ENCODE peak calls at places on chromosomes 5 and 9, in four cellular contexts. One of them, this sample, is unnamed.
A peak's percentile ranks its signal among the peaks of the same experiment; 100 is the strongest.

GRCh38 chr9:112546149-112547012 is 59.8 kb downstream of the KIAA1958 start:
- DNase-seq in HT-29: no peak
- DNase-seq in activated T-cell treated with anti-CD3 and anti-CD28 coated beads for 1 hour: no peak
- DNase-seq in NT2/D1: no peak
- DNase-seq in this sample: peak; percentile 41

GRCh38 chr9:33437898-33438297 is 9.5 kb downstream of the AQP3 start:
- DNase-seq in NT2/D1: no peak
- DNase-seq in activated T-cell treated with anti-CD3 and anti-CD28 coated beads for 1 hour: no peak
- DNase-seq in HT-29: no peak
- DNase-seq in this sample: no peak

GRCh38 chr9:128088253-128088945 is 20.4 kb downstream of the SLC25A25 start:
- DNase-seq in HT-29: no peak
- DNase-seq in NT2/D1: no peak
- DNase-seq in activated T-cell treated with anti-CD3 and anti-CD28 coated beads for 1 hour: no peak
- DNase-seq in this sample: no peak

GRCh38 chr5:44927335-44927734 is 118.6 kb downstream of the MRPS30 start:
- DNase-seq in activated T-cell treated with anti-CD3 and anti-CD28 coated beads for 1 hour: no peak
- DNase-seq in HT-29: no peak
- DNase-seq in NT2/D1: no peak
- DNase-seq in this sample: no peak

GRCh38 chr5:132458651-132459030 is 31.9 kb downstream of the IRF1 start:
- DNase-seq in NT2/D1: no peak
- DNase-seq in HT-29: peak; percentile 40
- DNase-seq in activated T-cell treated with anti-CD3 and anti-CD28 coated beads for 1 hour: no peak
- DNase-seq in this sample: no peak

GRCh38 chr9:102405218-102405867 is 589.8 kb upstream of the CYLC2 start:
- DNase-seq in NT2/D1: no peak
- DNase-seq in HT-29: no peak
- DNase-seq in activated T-cell treated with anti-CD3 and anti-CD28 coated beads for 1 hour: no peak
- DNase-seq in this sample: no peak

GRCh38 chr5:74665823-74666222 is 19.2 kb upstream of the HEXB start:
- DNase-seq in NT2/D1: no peak
- DNase-seq in HT-29: no peak
- DNase-seq in activated T-cell treated with anti-CD3 and anti-CD28 coated beads for 1 hour: no peak
- DNase-seq in this sample: no peak

GRCh38 chr5:95382843-95383242 is 8.3 kb upstream of the FAM81B start:
- DNase-seq in HT-29: no peak
- DNase-seq in activated T-cell treated with anti-CD3 and anti-CD28 coated beads for 1 hour: no peak
- DNase-seq in NT2/D1: no peak
- DNase-seq in this sample: no peak

GRCh38 chr5:39062530-39062929 is 11.7 kb downstream of the RICTOR start:
- DNase-seq in NT2/D1: no peak
- DNase-seq in HT-29: no peak
- DNase-seq in activated T-cell treated with anti-CD3 and anti-CD28 coated beads for 1 hour: no peak
- DNase-seq in this sample: no peak

GRCh38 chr5:166581827-166582226 is 1709.6 kb upstream of the WWC1 start:
- DNase-seq in HT-29: no peak
- DNase-seq in NT2/D1: no peak
- DNase-seq in activated T-cell treated with anti-CD3 and anti-CD28 coated beads for 1 hour: no peak
- DNase-seq in this sample: no peak

GRCh38 chr5:38519476-38519875 is 37.0 kb downstream of the LIFR start:
- DNase-seq in activated T-cell treated with anti-CD3 and anti-CD28 coated beads for 1 hour: no peak
- DNase-seq in NT2/D1: no peak
- DNase-seq in HT-29: no peak
- DNase-seq in this sample: no peak

GRCh38 chr9:119167267-119167666 is 202.0 kb downstream of the BRINP1 start:
- DNase-seq in NT2/D1: no peak
- DNase-seq in activated T-cell treated with anti-CD3 and anti-CD28 coated beads for 1 hour: no peak
- DNase-seq in HT-29: no peak
- DNase-seq in this sample: no peak

GRCh38 chr9:69474821-69475220 is 149.8 kb downstream of the ENTREP1 start:
- DNase-seq in NT2/D1: no peak
- DNase-seq in activated T-cell treated with anti-CD3 and anti-CD28 coated beads for 1 hour: no peak
- DNase-seq in HT-29: no peak
- DNase-seq in this sample: no peak

GRCh38 chr5:15807861-15808260 is 307.9 kb downstream of the FBXL7 start:
- DNase-seq in NT2/D1: no peak
- DNase-seq in activated T-cell treated with anti-CD3 and anti-CD28 coated beads for 1 hour: no peak
- DNase-seq in HT-29: no peak
- DNase-seq in this sample: no peak

GRCh38 chr9:128626181-128626580 is 30.5 kb downstream of the DYNC2I2 start:
- DNase-seq in activated T-cell treated with anti-CD3 and anti-CD28 coated beads for 1 hour: no peak
- DNase-seq in NT2/D1: no peak
- DNase-seq in HT-29: no peak
- DNase-seq in this sample: no peak

GRCh38 chr9:100309992-100310391 is 42.8 kb downstream of the TEX10 start:
- DNase-seq in NT2/D1: no peak
- DNase-seq in activated T-cell treated with anti-CD3 and anti-CD28 coated beads for 1 hour: no peak
- DNase-seq in HT-29: no peak
- DNase-seq in this sample: no peak

GRCh38 chr9:71001780-71002386 is 119.5 kb downstream of the TRPM3 start:
- DNase-seq in NT2/D1: peak; percentile 32
- DNase-seq in HT-29: peak; percentile 62
- DNase-seq in activated T-cell treated with anti-CD3 and anti-CD28 coated beads for 1 hour: no peak
- DNase-seq in this sample: peak; percentile 70

GRCh38 chr9:16182784-16183183 is 629.9 kb downstream of the CCDC171 start:
- DNase-seq in HT-29: no peak
- DNase-seq in activated T-cell treated with anti-CD3 and anti-CD28 coated beads for 1 hour: no peak
- DNase-seq in NT2/D1: no peak
- DNase-seq in this sample: no peak

GRCh38 chr9:115202960-115203751 is 85.2 kb upstream of the TNC start:
- DNase-seq in activated T-cell treated with anti-CD3 and anti-CD28 coated beads for 1 hour: no peak
- DNase-seq in HT-29: no peak
- DNase-seq in NT2/D1: no peak
- DNase-seq in this sample: no peak

GRCh38 chr9:132584616-132585560 is 2.5 kb downstream of the BARHL1 start:
- DNase-seq in HT-29: no peak
- DNase-seq in activated T-cell treated with anti-CD3 and anti-CD28 coated beads for 1 hour: no peak
- DNase-seq in NT2/D1: no peak
- DNase-seq in this sample: no peak

GRCh38 chr9:4048441-4048840 is 251.4 kb downstream of the GLIS3 start:
- DNase-seq in HT-29: peak; percentile 23
- DNase-seq in NT2/D1: no peak
- DNase-seq in activated T-cell treated with anti-CD3 and anti-CD28 coated beads for 1 hour: no peak
- DNase-seq in this sample: no peak

GRCh38 chr5:52727568-52727967 is 60.1 kb upstream of the ITGA1 start:
- DNase-seq in HT-29: peak; percentile 78
- DNase-seq in NT2/D1: no peak
- DNase-seq in activated T-cell treated with anti-CD3 and anti-CD28 coated beads for 1 hour: no peak
- DNase-seq in this sample: no peak

GRCh38 chr9:79584655-79584982 is 12.9 kb downstream of the TLE4 start:
- DNase-seq in HT-29: no peak
- DNase-seq in NT2/D1: no peak
- DNase-seq in activated T-cell treated with anti-CD3 and anti-CD28 coated beads for 1 hour: no peak
- DNase-seq in this sample: no peak

GRCh38 chr5:53871050-53871449 is 310.6 kb downstream of the NDUFS4 start:
- DNase-seq in activated T-cell treated with anti-CD3 and anti-CD28 coated beads for 1 hour: no peak
- DNase-seq in HT-29: peak; percentile 46
- DNase-seq in NT2/D1: no peak
- DNase-seq in this sample: no peak

GRCh38 chr5:65892801-65893200 is 33.6 kb upstream of the ERBIN start:
- DNase-seq in HT-29: no peak
- DNase-seq in NT2/D1: no peak
- DNase-seq in activated T-cell treated with anti-CD3 and anti-CD28 coated beads for 1 hour: no peak
- DNase-seq in this sample: no peak

GRCh38 chr5:125394661-125395280 is 648.3 kb upstream of the ZNF608 start:
- DNase-seq in HT-29: peak; percentile 87
- DNase-seq in activated T-cell treated with anti-CD3 and anti-CD28 coated beads for 1 hour: no peak
- DNase-seq in NT2/D1: no peak
- DNase-seq in this sample: no peak

GRCh38 chr9:95007470-95007869 is 281.0 kb downstream of the AOPEP start:
- DNase-seq in NT2/D1: no peak
- DNase-seq in HT-29: peak; percentile 61
- DNase-seq in activated T-cell treated with anti-CD3 and anti-CD28 coated beads for 1 hour: no peak
- DNase-seq in this sample: no peak

GRCh38 chr5:93126634-93127033 is 454.4 kb downstream of the NR2F1-AS1 start:
- DNase-seq in NT2/D1: no peak
- DNase-seq in HT-29: no peak
- DNase-seq in activated T-cell treated with anti-CD3 and anti-CD28 coated beads for 1 hour: no peak
- DNase-seq in this sample: no peak

GRCh38 chr9:90517103-90517502 is 125.5 kb downstream of the DIRAS2 start:
- DNase-seq in NT2/D1: no peak
- DNase-seq in HT-29: peak; percentile 28
- DNase-seq in activated T-cell treated with anti-CD3 and anti-CD28 coated beads for 1 hour: no peak
- DNase-seq in this sample: no peak

GRCh38 chr9:2298217-2298616 is 283.1 kb downstream of the SMARCA2 start:
- DNase-seq in activated T-cell treated with anti-CD3 and anti-CD28 coated beads for 1 hour: no peak
- DNase-seq in HT-29: no peak
- DNase-seq in NT2/D1: no peak
- DNase-seq in this sample: no peak

GRCh38 chr5:66230551-66230950 is 86.5 kb downstream of the SREK1 start:
- DNase-seq in HT-29: peak; percentile 80
- DNase-seq in activated T-cell treated with anti-CD3 and anti-CD28 coated beads for 1 hour: no peak
- DNase-seq in NT2/D1: no peak
- DNase-seq in this sample: no peak

GRCh38 chr5:149886697-149887470 is 57.7 kb downstream of the PDE6A start:
- DNase-seq in activated T-cell treated with anti-CD3 and anti-CD28 coated beads for 1 hour: no peak
- DNase-seq in NT2/D1: no peak
- DNase-seq in HT-29: no peak
- DNase-seq in this sample: no peak